ENCODE peak calls at places on chromosomes 6 and 20, in five cellular contexts. N, W, A, Y and S are unnamed samples.

GRCh38 chr20:36821964-36822437 is 48.4 kb upstream of the DSN1 start:
- DNase-seq in N (no peak), W (no peak), Y (no peak), A (no peak), S (no peak)

GRCh38 chr6:52098649-52099184 is 11.3 kb upstream of the PKHD1 start:
- DNase-seq in W (no peak), A (no peak), Y (no peak), N (no peak), S (no peak)

GRCh38 chr6:15596241-15596896 is 66.5 kb downstream of the DTNBP1 start:
- DNase-seq in N (no peak), W (no peak), A (no peak), Y (no peak), S (no peak)

GRCh38 chr20:37389241-37389747 is 43.4 kb downstream of the SRC start:
- DNase-seq in Y (no peak), A (peak; percentile 20), W (no peak), N (no peak), S (no peak)

GRCh38 chr20:58439974-58440767 is 51.1 kb downstream of the VAPB start:
- DNase-seq in Y (no peak), W (no peak), N (no peak), A (no peak), S (peak; percentile 51)

GRCh38 chr20:17875106-17875980 is 93.3 kb downstream of the SNX5 start:
- DNase-seq in Y (no peak), A (no peak), N (no peak), W (no peak), S (no peak)

GRCh38 chr6:1901556-1901955 is 291.8 kb downstream of the FOXC1 start:
- DNase-seq in N (no peak), Y (no peak), A (no peak), W (no peak), S (no peak)

GRCh38 chr6:30619561-30619960 is 1.9 kb downstream of the MRPS18B start:
- DNase-seq in Y (no peak), A (no peak), W (no peak), N (no peak), S (no peak)

GRCh38 chr20:40010483-40010882 is 678.6 kb downstream of the MAFB start:
- DNase-seq in Y (no peak), N (no peak), A (no peak), W (no peak), S (peak; percentile 95)

GRCh38 chr20:44154521-44155001 is 32.4 kb downstream of the JPH2 start:
- DNase-seq in W (no peak), Y (no peak), N (no peak), A (no peak), S (no peak)

GRCh38 chr20:45873409-45874116 is 7.5 kb upstream of the ZSWIM1 start:
- DNase-seq in W (no peak), A (no peak), Y (no peak), N (no peak), S (peak; percentile 59)

GRCh38 chr20:17938889-17939619 is 29.5 kb downstream of the SNX5 start:
- DNase-seq in W (peak; percentile 22), N (peak; percentile 18), Y (peak; percentile 74), A (peak; percentile 86), S (no peak)

GRCh38 chr6:5707646-5708045 is 299.1 kb downstream of the NRN1 start:
- DNase-seq in Y (no peak), N (no peak), W (no peak), A (no peak), S (no peak)

GRCh38 chr6:89034586-89035251 is 45.8 kb upstream of the PNRC1 start:
- DNase-seq in Y (no peak), N (no peak), A (no peak), W (no peak), S (no peak)

GRCh38 chr20:5551621-5552020 is 198.6 kb upstream of the SHLD1 start:
- DNase-seq in W (no peak), Y (no peak), N (no peak), A (no peak), S (no peak)

GRCh38 chr6:80457044-80457933 is 350.8 kb downstream of the BCKDHB start:
- DNase-seq in Y (no peak), N (no peak), A (no peak), W (peak; percentile 38), S (peak; percentile 49)

GRCh38 chr20:62795023-62795761 is 1.1 kb upstream of the MRGBP start:
- DNase-seq in Y (peak; percentile 89), W (no peak), N (peak; percentile 55), A (peak; percentile 65), S (peak; percentile 43)

GRCh38 chr6:16729183-16729696 is 32.0 kb downstream of the ATXN1 start:
- DNase-seq in Y (no peak), N (no peak), W (no peak), A (no peak), S (no peak)

GRCh38 chr6:155224618-155225017 is 39.2 kb upstream of the CLDN20 start:
- DNase-seq in N (no peak), A (no peak), W (no peak), Y (no peak), S (no peak)

GRCh38 chr20:61948586-61949362 is 116.9 kb downstream of the TAF4 start:
- DNase-seq in N (no peak), Y (no peak), W (no peak), A (no peak), S (no peak)

GRCh38 chr6:165941249-165941648 is 226.4 kb downstream of the TBXT start:
- DNase-seq in Y (no peak), W (no peak), A (no peak), N (no peak), S (no peak)

GRCh38 chr6:119129148-119129967 is 50.9 kb upstream of the FAM184A start:
- DNase-seq in Y (peak; percentile 75), W (peak; percentile 72), A (peak; percentile 42), N (no peak), S (peak; percentile 56)

GRCh38 chr6:161446296-161446925 is 172.6 kb upstream of the AGPAT4 start:
- DNase-seq in N (no peak), W (no peak), Y (no peak), A (no peak), S (no peak)

GRCh38 chr6:84062519-84063154 is 29.1 kb downstream of the MRAP2 start:
- DNase-seq in A (no peak), W (no peak), Y (no peak), N (no peak), S (no peak)

GRCh38 chr6:53483423-53484353 is 61.2 kb downstream of the GCLC start:
- DNase-seq in N (no peak), A (no peak), Y (no peak), W (no peak), S (no peak)

GRCh38 chr6:55379486-55379885 is 52.2 kb downstream of the GFRAL start:
- DNase-seq in W (no peak), N (no peak), Y (no peak), A (no peak), S (no peak)

GRCh38 chr20:11204926-11205768 is 531.3 kb upstream of the JAG1 start:
- DNase-seq in N (no peak), W (peak; percentile 73), A (peak; percentile 69), Y (peak; percentile 69), S (no peak)

GRCh38 chr20:62653951-62654685 is 11.8 kb downstream of the SLCO4A1 start:
- DNase-seq in Y (no peak), W (no peak), A (no peak), N (no peak), S (no peak)

GRCh38 chr6:86511962-86512361 is 425.4 kb upstream of the HTR1E start:
- DNase-seq in W (no peak), N (no peak), A (no peak), Y (no peak), S (no peak)

GRCh38 chr6:155444120-155444917 is 11.3 kb downstream of the NOX3 start:
- DNase-seq in A (no peak), W (peak; percentile 63), N (no peak), Y (no peak), S (no peak)

GRCh38 chr6:85077098-85077497 is 312.7 kb upstream of the TBX18 start:
- DNase-seq in W (no peak), Y (no peak), A (no peak), N (no peak), S (peak; percentile 1)